ENCODE peak calls at places on chromosomes 6 and 20, in nine cellular contexts. Q is heart right ventricle; U is posterior vena cava; C is stimulated activated CD4-positive, alpha-beta T cell treated with anti-CD3 and anti-CD28 coated beads, Interleukin-2, amount 100 ng/mL, for 24 hours; I is progenitor cell of endocrine pancreas; M is fibroblast of mammary gland; Z is stimulated activated naive B cell treated with anti-CD40 and anti-IgM and Interleukin-4, amounts not matched to agents 10 μg/mL and 1 μg/mL and 100 μg/mL, for 72 hours; S is CD4-positive, alpha-beta memory T cell; G is mesendoderm. L is an unnamed sample.

GRCh38 chr20:51076841-51077543 is 54.1 kb upstream of the KCNG1 start:
- DNase-seq in I (no peak), Q (no peak), Z (no peak), C (no peak), G (no peak), S (no peak), U (no peak), M (no peak), L (no peak)

GRCh38 chr6:134000443-134000842 is 47.4 kb downstream of the TBPL1 start:
- DNase-seq in Z (no peak), G (peak), Q (no peak), C (no peak), U (no peak), S (no peak), I (no peak), M (no peak), L (no peak)

GRCh38 chr20:2476742-2477615 is 6.4 kb upstream of the SNRPB start:
- DNase-seq in U (no peak), M (no peak), I (no peak), Q (no peak), S (no peak), G (no peak), C (no peak), Z (no peak), L (no peak)

GRCh38 chr6:44397424-44398169 is 10.1 kb downstream of the CDC5L start:
- DNase-seq in Z (no peak), U (no peak), C (no peak), I (no peak), S (no peak), M (no peak), Q (no peak), G (no peak), L (no peak)

GRCh38 chr20:4161447-4162251 is 146.3 kb upstream of the RNF24 start:
- DNase-seq in C (no peak), Q (no peak), S (no peak), I (no peak), Z (no peak), M (no peak), G (no peak), U (peak), L (no peak)

GRCh38 chr6:144064831-144065668 is 30.3 kb downstream of the SF3B5 start:
- DNase-seq in U (no peak), M (no peak), Q (no peak), C (no peak), S (no peak), G (no peak), I (no peak), Z (peak), L (peak)

GRCh38 chr6:166743415-166743814 is 116.4 kb upstream of the RPS6KA2 start:
- DNase-seq in M (no peak), Z (no peak), Q (no peak), I (no peak), G (no peak), S (no peak), C (no peak), U (no peak), L (no peak)

GRCh38 chr6:3228791-3229565 is 1.5 kb upstream of the TUBB2B start:
- DNase-seq in Z (no peak), C (peak), M (no peak), G (peak), I (peak), S (peak), U (no peak), Q (no peak), L (no peak)

GRCh38 chr20:33862709-33863403 is 51.7 kb downstream of the CHMP4B start:
- DNase-seq in M (peak), Z (peak), U (peak), I (peak), G (peak), Q (peak), S (peak), C (peak), L (no peak)

GRCh38 chr6:55925292-55925691 is 49.9 kb upstream of the BMP5 start:
- DNase-seq in C (no peak), I (no peak), S (no peak), U (no peak), M (peak), Q (no peak), Z (no peak), G (no peak), L (no peak)

GRCh38 chr6:73714227-73714626 is 18.2 kb downstream of the CD109 start:
- DNase-seq in S (no peak), I (no peak), G (no peak), M (no peak), C (no peak), U (no peak), Q (no peak), Z (no peak), L (no peak)

GRCh38 chr6:167856999-167857660 is 30.4 kb downstream of the AFDN start:
- DNase-seq in U (no peak), Z (no peak), M (peak), G (peak), C (no peak), Q (no peak), I (no peak), S (no peak), L (no peak)

GRCh38 chr20:16477632-16478031 is 95.6 kb downstream of the KIF16B start:
- DNase-seq in S (no peak), G (no peak), M (peak), Q (no peak), U (no peak), I (no peak), C (no peak), Z (no peak), L (no peak)

GRCh38 chr6:79277109-79277508 is 42.6 kb upstream of the HMGN3 start:
- DNase-seq in Z (no peak), I (no peak), U (no peak), M (peak), Q (no peak), C (no peak), S (no peak), G (peak), L (no peak)

GRCh38 chr6:154478691-154479090 is 31.8 kb downstream of the CNKSR3 start:
- DNase-seq in C (no peak), S (no peak), I (no peak), Q (no peak), Z (no peak), M (no peak), G (no peak), U (no peak), L (no peak)

GRCh38 chr6:135774006-135774405 is 77.5 kb upstream of the PDE7B start:
- DNase-seq in M (no peak), U (no peak), I (no peak), C (no peak), Q (no peak), Z (no peak), S (no peak), G (no peak), L (no peak)

GRCh38 chr6:119334535-119335264 is 14.9 kb downstream of the MAN1A1 start:
- DNase-seq in Q (no peak), G (no peak), C (no peak), M (no peak), Z (no peak), S (no peak), U (no peak), I (no peak), L (no peak)

GRCh38 chr20:63733579-63734081 is 2.8 kb upstream of the LIME1 start:
- DNase-seq in Q (no peak), C (no peak), M (no peak), S (no peak), I (no peak), G (no peak), Z (no peak), U (no peak), L (no peak)

GRCh38 chr6:133314951-133315350 is 73.8 kb downstream of the EYA4 start:
- DNase-seq in G (no peak), Z (no peak), U (no peak), C (no peak), S (no peak), Q (no peak), M (no peak), I (no peak), L (no peak)

GRCh38 chr20:50668326-50668725 is 23.0 kb downstream of the RIPOR3 start:
- DNase-seq in U (no peak), Q (no peak), S (no peak), C (no peak), Z (no peak), M (no peak), I (no peak), G (no peak), L (no peak)

GRCh38 chr6:5275497-5275896 is 14.2 kb downstream of the FARS2 start:
- DNase-seq in S (no peak), M (no peak), U (no peak), Q (no peak), G (no peak), I (no peak), C (no peak), Z (no peak), L (no peak)

GRCh38 chr20:48910360-48910781 is 11.1 kb upstream of the ARFGEF2 start:
- DNase-seq in U (peak), S (peak), I (no peak), G (peak), Q (no peak), C (no peak), M (no peak), Z (no peak), L (no peak)

GRCh38 chr6:134477991-134478635 is 160.2 kb upstream of the SGK1 start:
- DNase-seq in S (no peak), G (no peak), C (no peak), U (no peak), Q (no peak), I (no peak), Z (no peak), M (peak), L (no peak)

GRCh38 chr6:25655746-25656145 is 3.7 kb downstream of the SCGN start:
- DNase-seq in M (peak), U (no peak), I (no peak), G (no peak), C (no peak), S (no peak), Z (no peak), Q (no peak), L (no peak)

GRCh38 chr6:117496383-117496990 is 14.0 kb downstream of the DCBLD1 start:
- DNase-seq in C (no peak), Q (no peak), U (no peak), M (peak), Z (no peak), S (no peak), I (no peak), G (no peak), L (no peak)

GRCh38 chr6:63351995-63352586 is 32.3 kb upstream of the LGSN start:
- DNase-seq in G (no peak), S (no peak), Q (no peak), M (peak), Z (no peak), U (no peak), C (no peak), I (no peak), L (peak)

GRCh38 chr6:81562169-81562568 is 190.3 kb downstream of the TENT5A start:
- DNase-seq in Q (no peak), U (no peak), S (no peak), Z (no peak), G (no peak), I (no peak), C (no peak), M (peak), L (no peak)

GRCh38 chr6:79404677-79405076 is 132.6 kb downstream of the LCA5 start:
- DNase-seq in I (peak), U (no peak), M (no peak), S (no peak), G (no peak), Z (no peak), Q (no peak), C (no peak), L (no peak)

GRCh38 chr6:129184808-129185366 is 301.9 kb downstream of the LAMA2 start:
- DNase-seq in S (no peak), G (no peak), I (no peak), U (no peak), Z (no peak), M (peak), Q (no peak), C (no peak), L (no peak)

GRCh38 chr20:48012401-48012974 is 227.2 kb upstream of the SULF2 start:
- DNase-seq in Z (no peak), M (peak), G (peak), C (no peak), Q (no peak), I (no peak), U (no peak), S (no peak), L (no peak)

GRCh38 chr20:46575794-46576495 is 25.5 kb upstream of the OCSTAMP start:
- DNase-seq in U (no peak), S (no peak), M (no peak), I (no peak), Z (no peak), Q (no peak), C (no peak), G (no peak), L (no peak)

GRCh38 chr20:41078329-41078728 is 49.7 kb downstream of the TOP1 start:
- DNase-seq in M (peak), U (no peak), G (peak), I (no peak), Q (no peak), C (no peak), Z (no peak), S (no peak), L (no peak)

GRCh38 chr6:136541395-136541794 is 8.8 kb downstream of the MAP7 start:
- DNase-seq in I (no peak), M (no peak), C (no peak), S (no peak), Z (no peak), Q (no peak), U (no peak), G (no peak), L (no peak)

GRCh38 chr20:3247638-3248037 is 8.6 kb upstream of the SLC4A11 start:
- DNase-seq in Q (no peak), Z (no peak), C (no peak), M (no peak), G (no peak), I (no peak), S (no peak), U (no peak), L (no peak)

GRCh38 chr6:108027054-108027453 is 47.5 kb downstream of the OSTM1 start:
- DNase-seq in Z (no peak), C (no peak), M (no peak), Q (no peak), U (no peak), S (no peak), G (no peak), I (no peak), L (no peak)

GRCh38 chr20:22691369-22692118 is 107.2 kb upstream of the FOXA2 start:
- DNase-seq in I (peak), C (peak), U (peak), S (peak), G (peak), M (peak), Z (peak), Q (peak), L (no peak)

GRCh38 chr6:27605401-27606342 is 132.8 kb upstream of the ZNF184 start:
- DNase-seq in Z (peak), I (no peak), U (no peak), G (peak), S (no peak), M (peak), Q (no peak), C (peak), L (no peak)

GRCh38 chr6:8551386-8551785 is 116.0 kb upstream of the SLC35B3 start:
- DNase-seq in U (no peak), S (no peak), I (no peak), G (no peak), C (no peak), M (no peak), Q (no peak), Z (no peak), L (no peak)